ENCODE peak calls at places on chromosome 1, in seven cellular contexts. B is HCT116, N is K562, A is SK-N-SH, W is HepG2, X is H1, U is GM12878. Y is an unnamed sample.

GRCh38 chr1:194658090-194658439 is 1471.7 kb upstream of the B3GALT2 start:
- DNase-seq in N (peak), U (no peak), A (no peak), W (peak), B (peak), X (no peak), Y (peak)

GRCh38 chr1:198846506-198847010 is 207.7 kb downstream of the PTPRC start:
- DNase-seq in B (no peak), U (no peak), X (no peak), A (no peak), W (no peak), N (no peak), Y (no peak)

GRCh38 chr1:55640708-55641473 is 425.7 kb upstream of the USP24 start:
- DNase-seq in U (peak), N (no peak), A (peak), X (no peak), B (no peak), W (peak), Y (no peak)

GRCh38 chr1:184627012-184627351 is 127.7 kb downstream of the EDEM3 start:
- DNase-seq in U (no peak), W (no peak), N (no peak), B (no peak), A (no peak), X (no peak), Y (no peak)

GRCh38 chr1:61184035-61184713 is 101.8 kb downstream of the NFIA start:
- DNase-seq in N (peak), B (no peak), W (peak), X (no peak), U (no peak), A (peak), Y (no peak)

GRCh38 chr1:70278710-70279109 is 57.5 kb downstream of the SRSF11 start:
- DNase-seq in W (no peak), B (no peak), N (no peak), A (no peak), U (no peak), X (no peak), Y (no peak)

GRCh38 chr1:147115496-147115895 is 56.8 kb downstream of the PRKAB2 start:
- DNase-seq in W (no peak), X (no peak), N (no peak), A (no peak), B (no peak), U (no peak), Y (no peak)

GRCh38 chr1:38235705-38236104 is 189.1 kb upstream of the POU3F1 start:
- DNase-seq in X (no peak), B (no peak), U (no peak), W (no peak), A (no peak), N (no peak), Y (no peak)

GRCh38 chr1:47837866-47838561 is 159.2 kb downstream of the TRABD2B start:
- DNase-seq in W (peak), X (no peak), B (no peak), N (no peak), U (no peak), A (no peak), Y (no peak)

GRCh38 chr1:233406994-233407631 is 79.6 kb downstream of the MAP3K21 start:
- DNase-seq in X (no peak), N (no peak), A (no peak), W (no peak), B (no peak), U (peak), Y (no peak)

GRCh38 chr1:235999259-235999925 is 65.5 kb downstream of the NID1 start:
- DNase-seq in B (peak), N (no peak), U (peak), W (no peak), X (no peak), A (no peak), Y (peak)

GRCh38 chr1:29550119-29550841 is 314.0 kb downstream of the PTPRU start:
- DNase-seq in A (no peak), U (no peak), B (no peak), N (no peak), W (no peak), X (peak), Y (no peak)

GRCh38 chr1:61051455-61052392 is 30.6 kb upstream of the NFIA start:
- DNase-seq in N (peak), A (no peak), W (no peak), X (peak), B (no peak), U (no peak), Y (no peak)

GRCh38 chr1:39561321-39561720 is 15.3 kb downstream of the PABPC4 start:
- DNase-seq in A (no peak), U (no peak), N (no peak), X (no peak), B (no peak), W (no peak), Y (no peak)

GRCh38 chr1:200673952-200674823 is 4.5 kb upstream of the DDX59 start:
- DNase-seq in U (no peak), B (no peak), A (no peak), X (no peak), W (no peak), N (no peak), Y (no peak)

GRCh38 chr1:202014915-202015676 is 4.7 kb downstream of the ELF3 start:
- DNase-seq in N (no peak), U (no peak), X (no peak), A (no peak), W (no peak), B (no peak), Y (no peak)

GRCh38 chr1:167387251-167387910 is 130.9 kb downstream of the CD247 start:
- DNase-seq in B (no peak), A (no peak), N (no peak), W (no peak), U (no peak), X (no peak), Y (no peak)

GRCh38 chr1:27958513-27958912 is 1.3 kb upstream of the XKR8 start:
- DNase-seq in A (no peak), W (no peak), X (no peak), U (no peak), B (no peak), N (no peak), Y (no peak)

GRCh38 chr1:151945725-151946365 is 36.5 kb upstream of the THEM4 start:
- DNase-seq in N (peak), W (peak), X (peak), U (no peak), B (peak), A (peak), Y (no peak)
- H3K4me3 ChIP-seq in N (no peak), W (no peak), X (no peak), U (no peak), B (peak), A (no peak), Y (no peak)

GRCh38 chr1:65792671-65793358 is at the start of gene PDE4B:
- DNase-seq in N (no peak), B (no peak), W (no peak), U (no peak), X (peak), A (peak), Y (no peak)
- TF ChIP-seq SIN3A in N (no peak), B (no peak), W (no peak), U (no peak), X (no peak), A (no peak), Y (no peak)

GRCh38 chr1:161161652-161162051 is 2.4 kb downstream of the USP21 start:
- DNase-seq in A (no peak), N (no peak), W (no peak), B (no peak), U (no peak), X (no peak), Y (no peak)
- H3K4me3 ChIP-seq in A (no peak), N (peak), W (no peak), B (no peak), U (no peak), X (no peak), Y (no peak)

GRCh38 chr1:181161170-181161870 is 72.8 kb downstream of the IER5 start:
- DNase-seq in A (no peak), N (no peak), X (no peak), W (no peak), U (no peak), B (no peak), Y (no peak)

GRCh38 chr1:181172082-181172481 is 83.6 kb downstream of the IER5 start:
- DNase-seq in N (no peak), U (no peak), X (no peak), A (no peak), B (no peak), W (no peak), Y (no peak)

GRCh38 chr1:181163662-181164061 is 75.2 kb downstream of the IER5 start:
- DNase-seq in X (no peak), W (no peak), B (no peak), U (no peak), N (no peak), A (no peak), Y (no peak)

GRCh38 chr1:181170194-181170593 is 81.7 kb downstream of the IER5 start:
- DNase-seq in X (no peak), A (no peak), W (no peak), N (no peak), U (no peak), B (no peak), Y (no peak)

GRCh38 chr1:181166377-181167196 is 78.1 kb downstream of the IER5 start:
- DNase-seq in A (peak), B (peak), X (peak), W (peak), U (no peak), N (peak), Y (peak)
- TF ChIP-seq SIN3A in A (no peak), B (no peak), X (no peak), W (no peak), U (no peak), N (no peak), Y (no peak)

GRCh38 chr1:63269571-63269970 is 52.8 kb upstream of the FOXD3 start:
- DNase-seq in W (no peak), A (no peak), U (no peak), B (no peak), N (no peak), X (no peak), Y (no peak)
- H3K4me3 ChIP-seq in W (no peak), A (no peak), U (no peak), B (no peak), N (no peak), X (no peak), Y (no peak)